ENCODE peak calls at places on chromosomes 6 and 20, in ten cellular contexts. Q is amniotic stem cell; U is NCI-H526; X is iris pigment epithelial cell; B is glutamatergic neuron; W is stimulated activated CD8-positive, alpha-beta memory T cell treated with anti-CD3 and anti-CD28 coated beads, Interleukin-4, amount 100 ng/mL, for 4 hours; A is GM04504; D is colonic mucosa; F is amygdala; H is AG08396. I is an unnamed sample.

GRCh38 chr20:62362991-62363919 is 3.9 kb downstream of the LAMA5 start:
- DNase-seq in W (no peak), D (no peak), F (no peak), X (no peak), H (no peak), B (peak), Q (no peak), U (no peak), A (no peak), I (no peak)

GRCh38 chr20:59123011-59123676 is 40.5 kb upstream of the ZNF831 start:
- DNase-seq in H (no peak), Q (no peak), D (no peak), A (no peak), W (peak), F (no peak), X (no peak), B (no peak), U (no peak), I (no peak)

GRCh38 chr20:48949304-48950170 is 28.0 kb downstream of the ARFGEF2 start:
- DNase-seq in B (no peak), Q (no peak), U (no peak), D (no peak), X (no peak), H (no peak), A (no peak), F (no peak), W (no peak), I (no peak)

GRCh38 chr6:51495016-51495805 is 592.2 kb downstream of the PKHD1 start:
- DNase-seq in F (peak), Q (no peak), W (no peak), U (no peak), X (peak), B (peak), D (no peak), H (no peak), A (no peak), I (no peak)

GRCh38 chr6:128174724-128175123 is 273.9 kb upstream of the THEMIS start:
- DNase-seq in X (no peak), A (no peak), U (no peak), B (no peak), H (no peak), D (no peak), Q (no peak), F (no peak), W (no peak), I (no peak)

GRCh38 chr20:1832634-1833033 is 62.6 kb upstream of the SIRPA start:
- DNase-seq in X (no peak), H (no peak), A (no peak), D (no peak), W (no peak), F (no peak), U (no peak), Q (no peak), B (no peak), I (no peak)

GRCh38 chr6:159720708-159721107 is 6.6 kb upstream of the WTAP start:
- DNase-seq in F (no peak), Q (no peak), U (peak), A (no peak), D (peak), B (no peak), H (no peak), X (peak), W (no peak), I (no peak)

GRCh38 chr20:58665606-58666005 is 14.5 kb downstream of the STX16 start:
- DNase-seq in X (peak), B (peak), A (no peak), W (no peak), U (no peak), F (no peak), Q (no peak), D (no peak), H (no peak), I (no peak)

GRCh38 chr6:99745651-99746050 is 139.0 kb downstream of the PRDM13 start:
- DNase-seq in D (no peak), X (peak), F (no peak), W (no peak), B (no peak), A (no peak), Q (no peak), U (no peak), H (peak), I (no peak)

GRCh38 chr6:24667378-24667803 is 514 bp downstream of the ACOT13 start:
- DNase-seq in A (no peak), D (peak), Q (no peak), W (no peak), B (no peak), U (no peak), X (peak), H (peak), F (no peak), I (peak)